ENCODE peak calls at places on chromosomes 6 and 20, in four cellular contexts. N, R, U and F are unnamed samples.

GRCh38 chr6:28772480-28773381 is 151.1 kb downstream of the TRIM27 start:
- DNase-seq in R (no peak), U (no peak), N (no peak), F (no peak)

GRCh38 chr20:8078528-8078914 is 53.5 kb upstream of the PLCB1 start:
- DNase-seq in N (no peak), U (no peak), R (no peak), F (no peak)

GRCh38 chr6:23089981-23090380 is 520.6 kb downstream of the HDGFL1 start:
- DNase-seq in U (no peak), R (no peak), N (no peak), F (no peak)

GRCh38 chr6:135266675-135267074 is 85.6 kb downstream of the MYB start:
- DNase-seq in N (no peak), U (no peak), R (no peak), F (no peak)

GRCh38 chr6:56278186-56278585 is 30.8 kb upstream of the COL21A1 start:
- DNase-seq in U (no peak), R (no peak), N (no peak), F (no peak)

GRCh38 chr6:26215200-26216014 is 128.2 kb downstream of the HFE start:
- DNase-seq in N (no peak), R (no peak), U (no peak), F (no peak)

GRCh38 chr6:111788779-111789276 is 84.4 kb downstream of the FYN start:
- DNase-seq in N (no peak), U (no peak), R (no peak), F (no peak)

GRCh38 chr20:53901064-53901463 is 169.3 kb downstream of the BCAS1 start:
- DNase-seq in R (no peak), U (no peak), N (no peak), F (no peak)

GRCh38 chr6:2101213-2101612 is 144.2 kb downstream of the GMDS start:
- DNase-seq in R (no peak), U (no peak), N (no peak), F (no peak)

GRCh38 chr20:1509237-1509636 is 18.0 kb upstream of the SIRPB2 start:
- DNase-seq in R (no peak), N (peak), U (peak), F (peak)

GRCh38 chr6:63418741-63419140 is 99.0 kb upstream of the LGSN start:
- DNase-seq in U (no peak), N (no peak), R (no peak), F (no peak)

GRCh38 chr6:105645958-105646357 is 243.1 kb upstream of the PREP start:
- DNase-seq in R (no peak), N (no peak), U (no peak), F (no peak)